ENCODE peak calls at places on chromosomes 3 and 15, in six cellular contexts. U, P, Q, I, G and B are unnamed samples.

GRCh38 chr3:107987036-107987557 is 103.7 kb downstream of the CD47 start:
- DNase-seq in Q (peak), G (no peak), U (peak), P (no peak), I (no peak), B (no peak)

GRCh38 chr15:99618941-99619411 is 53.2 kb downstream of the MEF2A start:
- DNase-seq in I (no peak), G (no peak), U (no peak), Q (no peak), P (no peak), B (no peak)

GRCh38 chr3:130429069-130430023 is 83.9 kb downstream of the COL6A5 start:
- DNase-seq in I (peak), Q (no peak), G (no peak), P (peak), U (no peak), B (no peak)

GRCh38 chr3:9912294-9912935 is 4.5 kb upstream of the IL17RC start:
- DNase-seq in Q (no peak), I (no peak), U (no peak), G (no peak), P (no peak), B (no peak)

GRCh38 chr3:172708905-172709775 is 1.7 kb downstream of the NCEH1 start:
- DNase-seq in I (no peak), G (no peak), Q (no peak), U (no peak), P (no peak), B (no peak)

GRCh38 chr15:23539892-23540291 is 25.6 kb upstream of the MKRN3 start:
- DNase-seq in U (no peak), I (no peak), G (no peak), P (no peak), Q (no peak), B (no peak)

GRCh38 chr3:56864090-56864489 is 62.3 kb upstream of the ARHGEF3 start:
- DNase-seq in P (no peak), I (no peak), U (no peak), Q (no peak), G (no peak), B (peak)

GRCh38 chr15:25784876-25785642 is 78.1 kb downstream of the ATP10A start:
- DNase-seq in U (no peak), P (no peak), G (no peak), I (no peak), Q (no peak), B (no peak)

GRCh38 chr3:123098411-123099330 is 31.8 kb downstream of the PDIA5 start:
- DNase-seq in U (no peak), P (no peak), I (no peak), Q (no peak), G (no peak), B (no peak)

GRCh38 chr3:51706788-51707731 is at the start of gene GRM2:
- DNase-seq in I (peak), G (peak), Q (peak), P (peak), U (no peak), B (no peak)

GRCh38 chr3:150220791-150221190 is 187.3 kb upstream of the TSC22D2 start:
- DNase-seq in P (no peak), U (no peak), Q (no peak), I (no peak), G (no peak), B (no peak)

GRCh38 chr3:106281231-106281630 is 412.4 kb upstream of the CBLB start:
- DNase-seq in U (no peak), Q (no peak), G (no peak), P (no peak), I (no peak), B (no peak)

GRCh38 chr3:13217253-13217652 is 144.0 kb upstream of the IQSEC1 start:
- DNase-seq in G (no peak), Q (no peak), U (no peak), P (no peak), I (no peak), B (no peak)

GRCh38 chr3:13218541-13218908 is 145.3 kb upstream of the IQSEC1 start:
- DNase-seq in P (no peak), U (no peak), G (no peak), Q (no peak), I (no peak), B (no peak)

GRCh38 chr3:13219077-13219901 is 146.1 kb upstream of the IQSEC1 start:
- DNase-seq in U (no peak), Q (no peak), P (no peak), G (no peak), I (no peak), B (no peak)

GRCh38 chr3:13215940-13216546 is 142.8 kb upstream of the IQSEC1 start:
- DNase-seq in Q (peak), P (no peak), U (peak), G (no peak), I (no peak), B (no peak)

DNA sequence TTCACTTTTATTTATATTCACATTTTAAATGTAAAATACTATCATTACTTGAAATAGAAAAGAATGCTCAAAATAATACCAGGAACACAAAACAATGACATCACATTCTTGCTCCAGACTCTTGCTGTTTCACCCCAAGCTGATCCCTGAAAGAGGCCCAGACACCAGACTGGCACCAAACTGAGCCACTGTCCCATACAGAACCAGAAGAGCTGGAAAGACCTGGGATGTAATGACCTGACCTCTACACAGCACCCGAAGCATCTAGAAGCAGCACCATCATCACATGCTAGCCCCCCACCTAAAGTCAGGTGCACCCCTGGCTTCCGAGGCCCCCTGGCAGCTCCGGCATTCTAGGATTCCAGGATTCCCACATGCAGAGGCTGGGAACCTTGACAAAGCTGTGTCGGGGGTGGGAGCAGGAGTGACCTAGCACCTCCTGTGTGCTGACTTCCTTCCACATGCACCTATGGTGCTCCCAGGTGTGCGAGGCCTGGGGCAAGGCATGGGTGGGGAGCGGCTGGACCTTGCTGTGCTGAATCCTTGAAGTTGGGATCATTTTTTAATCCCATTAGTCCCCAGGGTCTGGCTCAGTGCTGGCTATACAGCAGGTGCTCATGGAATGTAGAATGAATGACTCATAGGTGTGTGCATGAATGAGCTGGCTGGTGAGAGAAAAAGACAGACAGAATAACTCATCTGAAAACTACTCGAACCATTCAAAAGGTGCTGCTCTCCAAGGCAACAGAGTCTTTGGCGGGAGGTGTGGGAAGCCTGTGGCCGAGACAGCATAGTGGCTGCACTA is 144.7 kb upstream of the IQSEC1 start:
- DNase-seq in Q (peak), P (peak), G (no peak), I (no peak), U (peak), B (no peak)
- TF ChIP-seq ZNF274 in Q (no peak), P (no peak), G (no peak), I (no peak), U (no peak), B (no peak)

GRCh38 chr15:64500695-64501395 is 40.5 kb downstream of the ZNF609 start:
- DNase-seq in P (no peak), I (no peak), G (no peak), Q (no peak), U (no peak), B (no peak)

GRCh38 chr15:64501396-64501716 is 41.0 kb downstream of the ZNF609 start:
- DNase-seq in I (no peak), Q (no peak), U (no peak), G (no peak), P (no peak), B (no peak)

GRCh38 chr15:64503640-64504039 is 43.3 kb downstream of the ZNF609 start:
- DNase-seq in P (no peak), I (no peak), G (no peak), Q (no peak), U (no peak), B (no peak)

GRCh38 chr15:64502537-64502936 is 42.2 kb downstream of the ZNF609 start:
- DNase-seq in P (no peak), G (no peak), Q (no peak), U (no peak), I (no peak), B (no peak)

DNA sequence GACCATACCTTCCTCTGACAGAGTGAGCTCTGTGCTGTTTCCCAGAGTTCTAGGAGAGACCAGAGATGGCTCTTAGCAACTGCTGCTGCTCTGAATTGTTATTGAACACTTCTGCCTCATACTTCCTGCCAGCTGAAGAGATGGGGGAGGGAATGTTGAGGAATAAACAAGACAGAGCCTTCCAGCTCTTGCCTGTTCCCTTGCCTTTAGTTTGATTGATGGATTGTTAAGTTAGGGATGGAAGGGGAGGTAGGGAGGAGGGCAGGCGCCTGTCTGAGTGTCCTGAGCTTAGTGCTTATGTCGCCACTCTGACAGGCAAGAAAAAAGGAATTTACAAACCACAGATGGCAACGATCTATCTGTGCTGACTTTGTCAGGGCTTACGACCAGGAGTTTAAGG is 42.8 kb downstream of the ZNF609 start:
- DNase-seq in Q (no peak), G (no peak), P (peak), I (no peak), U (no peak), B (no peak)
- H3K4me3 ChIP-seq in Q (no peak), G (no peak), P (no peak), I (no peak), U (no peak), B (no peak)

DNA sequence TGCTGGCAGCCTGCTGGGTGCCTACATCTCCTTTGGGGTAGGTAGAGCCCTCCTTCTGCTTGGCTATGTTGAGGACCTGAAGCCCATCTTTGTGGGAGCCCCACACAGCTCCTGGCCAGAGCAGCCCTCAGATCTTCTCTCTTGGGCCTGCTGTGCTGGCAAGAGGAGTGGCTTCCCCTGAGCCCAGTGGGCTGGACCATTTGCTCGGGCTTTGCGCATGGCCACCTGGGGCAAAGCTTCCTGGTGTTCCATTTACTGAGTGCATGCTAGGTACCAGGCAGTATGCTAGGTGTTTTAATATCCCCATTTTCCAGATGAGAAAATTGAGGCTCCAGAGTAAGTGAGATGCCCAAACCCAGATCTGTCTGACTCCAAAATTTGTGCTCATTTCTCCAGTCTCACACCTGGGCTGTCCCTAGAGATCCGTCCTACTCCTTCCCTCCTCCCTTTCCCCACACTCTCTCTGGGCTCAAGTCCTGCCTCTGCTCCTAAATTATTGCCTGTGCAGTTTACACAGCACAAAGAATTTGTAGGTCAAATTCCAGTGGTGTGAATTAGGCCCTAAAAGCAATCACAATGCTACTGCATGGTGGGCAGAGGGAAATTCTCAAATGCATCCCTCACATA is 39.7 kb downstream of the SLC28A1 start:
- DNase-seq in P (no peak), G (no peak), U (no peak), Q (no peak), I (no peak), B (no peak)
- TF ChIP-seq ZNF274 in P (no peak), G (no peak), U (no peak), Q (no peak), I (no peak), B (no peak)

GRCh38 chr15:65044724-65045481 is at the start of gene SLC51B:
- DNase-seq in G (no peak), Q (peak), U (no peak), I (no peak), P (no peak), B (no peak)
- H3K4me3 ChIP-seq in G (no peak), Q (peak), U (no peak), I (no peak), P (no peak), B (no peak)

DNA sequence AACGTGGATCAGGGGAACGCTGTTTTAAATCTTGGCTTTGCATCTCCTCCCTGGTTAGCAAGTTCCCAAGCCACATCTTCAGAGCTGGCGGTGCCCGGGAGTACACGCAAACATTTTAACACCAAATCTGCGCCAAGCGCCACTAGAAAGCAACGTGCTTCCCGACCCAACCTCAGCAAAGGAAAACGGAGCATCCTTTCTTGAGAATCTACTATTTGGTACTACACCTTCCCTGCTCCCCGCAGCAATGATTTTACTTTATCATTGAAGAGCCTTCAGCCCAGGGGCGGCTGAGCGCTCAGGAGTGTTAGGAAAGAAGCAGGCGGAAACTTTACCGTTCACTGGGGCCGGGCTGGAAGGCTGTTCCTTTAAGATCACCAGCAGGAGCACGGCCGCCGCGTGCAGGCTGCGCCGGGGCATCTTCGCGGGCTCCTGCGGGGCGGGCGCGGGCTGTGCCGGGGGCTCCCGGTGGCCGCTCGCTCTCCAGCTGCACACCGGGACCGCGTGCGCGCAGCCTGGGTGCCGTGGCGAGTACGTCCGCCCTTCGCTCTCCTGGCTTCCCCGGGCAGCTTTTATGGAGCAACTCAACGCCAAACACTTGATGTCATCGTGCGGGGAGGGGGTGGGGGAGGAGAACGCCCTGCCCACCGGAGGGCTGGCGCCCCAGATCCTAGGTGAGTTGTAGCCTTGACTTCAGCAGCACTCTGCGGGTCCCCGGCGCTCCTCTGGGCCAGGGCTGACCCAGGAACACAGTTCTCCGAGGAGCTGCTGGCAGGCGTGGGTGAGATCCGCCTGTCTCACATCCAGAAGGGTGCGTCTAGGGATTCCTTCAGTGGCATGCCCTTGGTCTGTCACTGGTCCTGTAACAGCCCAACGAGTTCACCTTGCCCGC is at the start of gene CA12:
- DNase-seq in I (peak), Q (peak), P (no peak), U (no peak), G (no peak), B (no peak)
- TF ChIP-seq ZNF274 in I (no peak), Q (no peak), P (no peak), U (no peak), G (no peak), B (no peak)

GRCh38 chr3:47227678-47228077 is 54.9 kb downstream of the KIF9 start:
- DNase-seq in U (no peak), P (no peak), Q (no peak), G (no peak), I (no peak), B (peak)
- H3K4me3 ChIP-seq in U (no peak), P (no peak), Q (no peak), G (no peak), I (no peak), B (peak)

DNA sequence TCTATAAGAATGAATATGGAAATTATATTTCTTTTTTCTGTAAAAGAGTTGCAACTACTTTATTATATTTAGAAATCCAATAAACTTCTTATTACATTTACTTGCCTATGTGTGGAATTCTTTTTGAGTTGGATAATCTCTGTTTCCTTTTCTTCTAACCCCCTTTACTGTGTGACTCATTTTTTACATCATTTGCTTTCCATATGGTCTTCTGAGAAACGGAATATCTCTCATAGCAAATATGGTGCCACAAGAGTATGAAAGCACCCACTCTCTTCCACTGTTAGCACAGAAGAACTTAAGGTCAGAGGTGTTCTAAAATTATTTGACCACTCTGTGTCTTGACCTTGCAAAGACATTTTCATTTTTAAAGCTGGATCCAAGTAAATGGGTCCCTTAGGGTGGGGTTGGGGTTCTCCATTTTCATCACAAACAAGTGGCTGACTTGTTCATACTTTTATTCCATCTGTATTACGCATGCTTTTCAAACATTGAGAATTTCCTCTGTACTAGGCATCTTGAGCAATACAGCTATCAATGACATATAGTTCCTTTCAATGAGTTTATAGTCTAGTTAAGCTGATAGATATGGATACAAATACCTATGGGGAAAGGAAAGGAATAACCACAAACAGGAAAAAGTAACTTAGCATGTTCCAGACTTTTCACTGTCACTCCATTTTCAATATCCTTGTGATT is 281.1 kb upstream of the TPRG1 start:
- DNase-seq in Q (no peak), P (no peak), U (no peak), G (no peak), I (no peak), B (no peak)
- TF ChIP-seq ZNF274 in Q (no peak), P (no peak), U (no peak), G (no peak), I (no peak), B (no peak)

GRCh38 chr3:49413338-49413734 is 1.1 kb downstream of the TCTA start:
- DNase-seq in I (no peak), U (no peak), P (no peak), Q (no peak), G (no peak), B (no peak)
- H3K4me3 ChIP-seq in I (no peak), U (peak), P (peak), Q (peak), G (peak), B (peak)